ENCODE peak calls at places on chromosome 6, in five cellular contexts. J is naive thymus-derived CD4-positive, alpha-beta T cell; Z is AG04450; S is LoVo; U is RKO. Y is an unnamed sample.

GRCh38 chr6:82783587-82784253 is 281.9 kb downstream of the UBE3D start:
- DNase-seq in S (no peak), U (peak), Z (no peak), J (no peak), Y (no peak)

GRCh38 chr6:25435397-25435985 is 156.3 kb downstream of the CARMIL1 start:
- DNase-seq in S (no peak), Z (no peak), U (no peak), J (no peak), Y (no peak)

GRCh38 chr6:1892716-1893115 is 283.0 kb downstream of the FOXC1 start:
- DNase-seq in U (no peak), S (no peak), J (no peak), Z (no peak), Y (no peak)

GRCh38 chr6:156262014-156262413 is 515.2 kb upstream of the ARID1B start:
- DNase-seq in Z (no peak), J (no peak), S (no peak), U (no peak), Y (no peak)

GRCh38 chr6:16670183-16670582 is 91.1 kb downstream of the ATXN1 start:
- DNase-seq in U (no peak), S (no peak), J (no peak), Z (no peak), Y (no peak)

GRCh38 chr6:127515234-127515793 is 3.8 kb downstream of the MTCL3 start:
- DNase-seq in Z (no peak), S (no peak), U (no peak), J (no peak), Y (no peak)

GRCh38 chr6:149586149-149586548 is 20.0 kb downstream of the GINM1 start:
- DNase-seq in J (no peak), S (no peak), U (no peak), Z (no peak), Y (no peak)

GRCh38 chr6:134105903-134106302 is 53.5 kb upstream of the SLC2A12 start:
- DNase-seq in S (no peak), J (no peak), U (no peak), Z (no peak), Y (no peak)

GRCh38 chr6:33391278-33392167 is at the start of gene KIFC1:
- DNase-seq in S (peak), Z (peak), J (peak), U (peak), Y (peak)

GRCh38 chr6:26553264-26553738 is 15.1 kb downstream of the HMGN4 start:
- DNase-seq in S (peak), U (peak), J (peak), Z (no peak), Y (peak)

GRCh38 chr6:166462461-166463135 is 79.9 kb upstream of the MPC1 start:
- DNase-seq in Z (no peak), S (no peak), U (no peak), J (no peak), Y (no peak)

Y was measured in stromal cell of bone marrow.